ENCODE peak calls at places on chromosomes 16 and 17, in ten cellular contexts. W, E, V, D, S, C, U, T, Z and F are unnamed samples.

GRCh38 chr17:17363638-17364337 is 60.6 kb downstream of the NT5M start:
- DNase-seq in E (no peak), W (peak; percentile 63), D (peak; percentile 41), T (no peak), V (no peak), C (no peak), U (no peak), Z (no peak), S (peak; percentile 8), F (no peak)

GRCh38 chr17:11404431-11404830 is 163.4 kb downstream of the SHISA6 start:
- DNase-seq in Z (no peak), U (no peak), W (no peak), S (no peak), C (peak; percentile 42), V (no peak), E (no peak), T (no peak), D (peak; percentile 22), F (no peak)

GRCh38 chr17:3471599-3471998 is at the start of gene SPATA22:
- DNase-seq in Z (no peak), W (no peak), C (no peak), S (no peak), U (no peak), E (no peak), D (no peak), V (no peak), T (no peak), F (no peak)

GRCh38 chr16:85465328-85466307 is 147.5 kb upstream of the GSE1 start:
- DNase-seq in T (peak; percentile 78), C (peak; percentile 67), S (no peak), D (no peak), Z (no peak), U (no peak), V (peak; percentile 13), E (peak; percentile 36), W (no peak), F (no peak)

GRCh38 chr17:48985436-48986245 is 11.5 kb upstream of the IGF2BP1 start:
- DNase-seq in U (no peak), D (no peak), W (no peak), V (no peak), E (no peak), Z (no peak), C (no peak), T (no peak), S (no peak), F (no peak)

GRCh38 chr17:5832886-5833285 is 237.3 kb upstream of the WSCD1 start:
- DNase-seq in C (peak; percentile 83), D (no peak), U (no peak), S (no peak), E (peak; percentile 58), Z (no peak), W (no peak), V (peak; percentile 39), T (peak; percentile 35), F (no peak)

GRCh38 chr17:44086364-44087311 is 16.1 kb downstream of the G6PC3 start:
- DNase-seq in D (no peak), W (peak; percentile 61), T (peak; percentile 85), E (peak; percentile 88), Z (no peak), U (peak; percentile 39), V (peak; percentile 75), S (peak; percentile 84), C (peak; percentile 91), F (peak; percentile 74)

GRCh38 chr16:51636913-51637743 is 486.1 kb upstream of the SALL1 start:
- DNase-seq in C (no peak), W (no peak), Z (no peak), T (no peak), U (no peak), D (no peak), E (no peak), V (no peak), S (no peak), F (peak; percentile 27)

GRCh38 chr17:29933379-29933778 is 3.4 kb upstream of the SSH2 start:
- DNase-seq in T (peak; percentile 63), D (no peak), Z (no peak), C (peak; percentile 29), W (no peak), V (no peak), S (no peak), E (peak; percentile 67), U (no peak), F (no peak)

GRCh38 chr16:68887107-68887506 is 43.8 kb downstream of the TANGO6 start:
- DNase-seq in Z (no peak), C (no peak), T (no peak), S (no peak), U (no peak), D (no peak), W (no peak), V (no peak), E (no peak), F (no peak)

GRCh38 chr16:62041401-62041800 is 5.2 kb upstream of the CDH8 start:
- DNase-seq in W (no peak), S (peak; percentile 41), V (no peak), Z (no peak), T (no peak), D (no peak), U (no peak), E (peak; percentile 49), C (peak; percentile 32), F (peak; percentile 3)

GRCh38 chr17:56917559-56918296 is 3.9 kb upstream of the TRIM25 start:
- DNase-seq in C (no peak), D (no peak), E (peak; percentile 14), U (no peak), Z (no peak), S (no peak), W (no peak), T (no peak), V (no peak), F (no peak)

GRCh38 chr17:29158096-29158495 is 22.1 kb downstream of the MYO18A start:
- DNase-seq in W (no peak), D (no peak), E (no peak), C (no peak), U (no peak), Z (no peak), T (no peak), V (no peak), S (no peak), F (no peak)

GRCh38 chr17:81003711-81004335 is 12.2 kb downstream of the CHMP6 start:
- DNase-seq in C (no peak), V (no peak), U (no peak), S (no peak), Z (no peak), T (no peak), W (no peak), D (peak; percentile 62), E (no peak), F (no peak)

GRCh38 chr17:4594406-4595349 is 10.3 kb downstream of the SMTNL2 start:
- DNase-seq in T (no peak), D (peak; percentile 53), W (peak; percentile 37), U (no peak), S (no peak), E (no peak), C (no peak), Z (no peak), V (no peak), F (no peak)

GRCh38 chr17:73308017-73308823 is 3.6 kb downstream of the CDC42EP4 start:
- DNase-seq in Z (no peak), E (peak; percentile 98), V (no peak), C (peak; percentile 86), T (peak; percentile 98), W (no peak), S (no peak), D (peak; percentile 92), U (peak; percentile 67), F (no peak)

GRCh38 chr17:41546819-41547218 is 18.7 kb upstream of the KRT19 start:
- DNase-seq in V (no peak), S (no peak), U (no peak), E (no peak), D (no peak), C (no peak), Z (no peak), W (no peak), T (no peak), F (no peak)

GRCh38 chr16:87552772-87553171 is 49.5 kb upstream of the JPH3 start:
- DNase-seq in E (no peak), V (no peak), D (no peak), W (no peak), C (peak; percentile 43), S (no peak), U (no peak), T (no peak), Z (no peak), F (no peak)

GRCh38 chr17:78921437-78921971 is 3.7 kb downstream of the TIMP2 start:
- DNase-seq in W (no peak), T (peak; percentile 52), U (no peak), S (peak; percentile 72), C (no peak), V (no peak), D (no peak), Z (no peak), E (no peak), F (no peak)

GRCh38 chr17:65473985-65474384 is 87.5 kb downstream of the AXIN2 start:
- DNase-seq in C (no peak), V (no peak), S (no peak), Z (no peak), E (no peak), D (no peak), T (no peak), U (no peak), W (no peak), F (no peak)

GRCh38 chr17:64992325-64992802 is 64.2 kb downstream of the GNA13 start:
- DNase-seq in T (peak; percentile 16), Z (no peak), V (no peak), U (no peak), D (no peak), C (peak; percentile 71), W (no peak), S (no peak), E (no peak), F (no peak)

GRCh38 chr16:79213214-79213613 is 387.3 kb downstream of the MAF start:
- DNase-seq in Z (no peak), D (peak; percentile 17), U (no peak), E (no peak), C (no peak), V (no peak), S (no peak), W (no peak), T (no peak), F (no peak)
- TF ChIP-seq CTCF in Z (no peak), D (no peak), U (no peak), E (no peak), C (no peak), V (no peak), S (no peak), W (no peak), T (no peak), F (no peak)

GRCh38 chr16:56609463-56609921 is 1.1 kb downstream of the MT2A start:
- DNase-seq in W (peak; percentile 87), U (no peak), D (peak; percentile 86), V (no peak), T (peak; percentile 88), Z (peak; percentile 30), E (peak; percentile 90), C (peak; percentile 85), S (no peak), F (peak; percentile 67)
- H3K4me3 ChIP-seq in W (peak overlapping the region; percentile 95), U (peak overlapping the region; percentile 91), D (peak overlapping the region; percentile 48), V (peak overlapping the region; percentile 89), T (peak overlapping the region; percentile 76), Z (peak overlapping the region; percentile 66), E (peak overlapping the region; percentile 89), C (peak overlapping the region; percentile 85), S (peak overlapping the region; percentile 68), F (peak overlapping the region; percentile 71)

GRCh38 chr17:74776044-74776962 is at the start of gene NAT9:
- DNase-seq in E (peak; percentile 96), D (peak; percentile 99), U (peak; percentile 93), Z (peak; percentile 71), C (peak; percentile 94), W (peak; percentile 97), T (peak; percentile 91), V (peak; percentile 86), S (peak; percentile 89), F (peak; percentile 66)
- TF ChIP-seq CTCF in E (no peak), D (no peak), U (no peak), Z (no peak), C (no peak), W (no peak), T (no peak), V (no peak), S (no peak), F (no peak)

GRCh38 chr16:31010539-31010938 is at the start of gene STX1B:
- DNase-seq in U (no peak), T (no peak), Z (no peak), S (peak; percentile 74), V (no peak), W (peak; percentile 70), E (no peak), D (peak; percentile 21), C (peak; percentile 47), F (no peak)
- H3K4me3 ChIP-seq in U (peak within 1 kb of the TSS; percentile 5), T (peak within 1 kb of the TSS; percentile 51), Z (peak within 1 kb of the TSS; percentile 44), S (peak within 1 kb of the TSS; percentile 40), V (peak within 1 kb of the TSS; percentile 64), W (peak within 1 kb of the TSS; percentile 61), E (peak within 1 kb of the TSS; percentile 22), D (no peak within 1 kb of the TSS), C (peak within 1 kb of the TSS; percentile 42), F (peak within 1 kb of the TSS; percentile 50)